ENCODE peak calls at places on chromosomes 3 and 15, in eight cellular contexts. G is activated naive CD8-positive, alpha-beta T cell treated with anti-CD3 and anti-CD28 coated beads, Interleukin-2, amount 50 U/mL, for 16 hours; N is CD4-positive, alpha-beta T cell; J is T-cell; C is hippocampal formation; F is activated T-cell treated with anti-CD3 and anti-CD28 coated beads, Interleukin-2, amount 50 U/mL, for 24 hours; A is foreskin fibroblast; B is PC-3. T is an unnamed sample.

GRCh38 chr3:53845103-53845880 is 927 bp downstream of the CHDH start:
- DNase-seq in G (no peak), N (no peak), J (no peak), C (no peak), F (no peak), A (peak), B (peak), T (peak)

GRCh38 chr3:44924102-44925084 is 50.0 kb downstream of the TGM4 start:
- DNase-seq in G (no peak), N (no peak), J (no peak), C (no peak), F (no peak), A (peak), B (peak), T (peak)

GRCh38 chr3:105352976-105353375 is 13.7 kb upstream of the ALCAM start:
- DNase-seq in G (no peak), N (no peak), J (no peak), C (no peak), F (no peak), A (peak), B (no peak), T (no peak)

GRCh38 chr15:70271422-70272088 is 173.8 kb upstream of the TLE3 start:
- DNase-seq in G (no peak), N (no peak), J (no peak), C (no peak), F (no peak), A (peak), B (peak), T (peak)

GRCh38 chr3:113485161-113485609 is 29.8 kb downstream of the SPICE1 start:
- DNase-seq in G (no peak), N (peak), J (peak), C (no peak), F (no peak), A (no peak), B (peak), T (no peak)

GRCh38 chr3:129051776-129052400 is 8.7 kb upstream of the GP9 start:
- DNase-seq in G (no peak), N (no peak), J (no peak), C (no peak), F (no peak), A (no peak), B (peak), T (no peak)

GRCh38 chr15:84909029-84909428 is 24.6 kb downstream of the SLC28A1 start:
- DNase-seq in G (no peak), N (no peak), J (no peak), C (no peak), F (no peak), A (no peak), B (no peak), T (no peak)

GRCh38 chr15:92011611-92012367 is 158.3 kb downstream of the SLCO3A1 start:
- DNase-seq in G (no peak), N (no peak), J (no peak), C (no peak), F (peak), A (no peak), B (peak), T (no peak)

GRCh38 chr15:68010366-68010765 is 43.7 kb upstream of the PIAS1 start:
- DNase-seq in G (no peak), N (no peak), J (no peak), C (no peak), F (no peak), A (no peak), B (no peak), T (no peak)

GRCh38 chr3:113431811-113432210 is 9.5 kb downstream of the CFAP44 start:
- DNase-seq in G (no peak), N (no peak), J (no peak), C (no peak), F (no peak), A (peak), B (no peak), T (peak)

GRCh38 chr3:169668957-169669681 is 5.6 kb upstream of the MECOM start:
- DNase-seq in G (no peak), N (no peak), J (no peak), C (peak), F (peak), A (peak), B (peak), T (peak)